ENCODE peak calls at places on chromosomes 1 and 21, in ten cellular contexts. W, C, A, S, U, N, K, Q, D and T are unnamed samples.
A peak's percentile ranks its signal among the peaks of the same experiment; 100 is the strongest.

GRCh38 chr1:27637052-27637451 is 2.1 kb upstream of the FGR start:
- DNase-seq in U (no peak), N (no peak), A (no peak), D (no peak), S (no peak), W (no peak), C (no peak), K (no peak), Q (no peak), T (no peak)

GRCh38 chr1:39478536-39478935 is 12.9 kb upstream of the BMP8A start:
- DNase-seq in D (no peak), C (no peak), S (no peak), K (no peak), Q (no peak), A (no peak), U (no peak), N (no peak), W (no peak), T (no peak)

GRCh38 chr1:234989019-234989418 is 139.6 kb downstream of the TOMM20 start:
- DNase-seq in S (no peak), C (no peak), A (no peak), N (no peak), W (no peak), U (no peak), Q (no peak), D (no peak), K (no peak), T (no peak)

GRCh38 chr21:37207441-37208009 is 59.6 kb downstream of the VPS26C start:
- DNase-seq in D (no peak), N (peak; percentile 72), K (no peak), U (peak; percentile 21), A (no peak), W (peak; percentile 20), S (no peak), Q (no peak), C (no peak), T (no peak)

GRCh38 chr1:224149733-224150132 is 33.3 kb upstream of the DEGS1 start:
- DNase-seq in N (no peak), U (no peak), Q (no peak), D (no peak), K (no peak), A (no peak), W (no peak), C (no peak), S (peak; percentile 66), T (no peak)

GRCh38 chr21:27104749-27105439 is 138.0 kb upstream of the ADAMTS5 start:
- DNase-seq in C (no peak), D (no peak), Q (no peak), U (no peak), W (no peak), S (no peak), N (no peak), A (no peak), K (no peak), T (no peak)

GRCh38 chr1:53086504-53087070 is 24.6 kb downstream of the PODN start:
- DNase-seq in W (no peak), S (no peak), A (no peak), D (no peak), N (no peak), Q (no peak), K (no peak), C (no peak), U (no peak), T (no peak)

GRCh38 chr1:34060901-34061415 is 104.1 kb downstream of the CSMD2 start:
- DNase-seq in W (no peak), K (no peak), N (peak; percentile 17), S (no peak), A (no peak), Q (no peak), D (no peak), C (no peak), U (no peak), T (no peak)

GRCh38 chr21:46079357-46080170 is 18.3 kb upstream of the COL6A2 start:
- DNase-seq in D (no peak), Q (no peak), N (no peak), K (no peak), U (no peak), A (no peak), W (no peak), C (peak; percentile 83), S (peak; percentile 20), T (peak; percentile 93)

DNA sequence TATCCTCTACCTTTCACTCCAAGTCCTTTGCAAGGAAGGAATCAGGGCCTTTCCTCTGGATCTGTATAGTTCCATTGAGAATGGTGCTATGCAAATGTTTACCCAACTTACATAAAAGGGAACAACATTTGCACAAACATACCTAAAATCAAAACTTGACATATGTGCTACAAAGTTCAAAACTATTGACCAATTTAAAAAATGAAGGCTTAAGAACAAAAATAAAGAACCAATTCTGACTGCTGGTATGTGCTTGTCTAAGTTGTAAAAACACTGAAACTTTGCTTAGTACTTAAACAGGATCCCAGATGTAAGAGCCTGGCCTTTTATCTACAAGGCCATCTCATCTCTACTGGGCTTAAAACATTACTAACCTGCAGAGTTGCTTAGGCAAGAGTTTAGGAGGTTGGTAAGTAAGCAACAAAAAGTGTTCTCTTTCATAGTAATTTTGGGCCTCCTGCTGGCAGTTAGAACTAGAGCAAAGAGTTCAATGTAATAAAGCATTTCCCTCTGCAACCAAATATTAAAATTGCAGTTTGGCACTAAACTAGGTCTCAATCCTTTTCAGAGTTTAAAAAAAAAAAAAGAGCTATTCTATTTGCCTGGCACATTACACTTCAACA is 2.0 kb downstream of the SCMH1 start:
- DNase-seq in Q (no peak), N (no peak), S (peak; percentile 38), W (no peak), D (peak; percentile 55), C (no peak), A (no peak), K (no peak), U (peak; percentile 40), T (no peak)
- TF ChIP-seq CTCF in Q (peak; percentile 54), N (no peak), S (peak; percentile 34), W (peak; percentile 13), D (peak; percentile 58), C (no peak), A (peak; percentile 29), K (no peak), U (peak; percentile 11), T (no peak)

DNA sequence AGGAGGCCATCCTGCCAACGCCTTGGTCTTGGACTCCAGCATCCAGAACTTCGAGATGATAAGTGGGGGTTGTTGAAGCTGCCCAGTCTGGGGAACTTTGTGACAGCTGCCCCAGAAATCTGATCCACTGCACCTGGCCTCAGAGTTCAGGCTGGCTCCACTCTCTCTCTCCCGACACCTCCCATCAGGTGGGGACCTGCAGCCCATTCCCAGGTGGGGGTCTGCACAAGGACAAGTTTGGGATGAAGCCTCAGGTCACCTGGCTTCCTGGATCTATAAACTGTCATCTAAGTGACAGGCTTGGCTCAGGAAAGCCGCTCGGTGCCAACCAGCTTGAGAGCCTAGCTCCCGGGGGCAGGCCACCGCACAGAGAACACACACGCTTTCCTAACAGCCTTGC is 42.4 kb upstream of the LBR start:
- DNase-seq in S (peak; percentile 18), U (no peak), W (no peak), N (no peak), Q (no peak), A (no peak), D (no peak), C (peak; percentile 55), K (peak; percentile 36), T (no peak)
- TF ChIP-seq CTCF in S (no peak), U (no peak), W (no peak), N (no peak), Q (no peak), A (no peak), D (no peak), C (no peak), K (no peak), T (no peak)

DNA sequence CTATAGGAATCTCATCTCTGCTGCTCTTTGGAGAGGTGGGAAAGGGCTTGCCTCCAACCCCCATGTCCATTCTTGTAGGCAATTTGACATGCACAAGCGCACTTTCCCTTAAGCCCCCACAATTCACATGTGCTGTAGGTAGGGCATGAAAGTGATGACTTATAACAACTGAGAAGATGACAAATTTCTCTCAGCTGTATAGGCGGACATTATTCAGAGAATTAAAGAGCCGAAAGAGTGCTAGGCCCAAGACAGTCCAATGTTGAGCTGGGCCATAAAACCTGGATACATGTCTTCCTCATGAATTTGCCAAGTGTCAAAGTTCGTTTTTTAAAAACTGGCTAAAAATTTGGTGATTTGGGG is 106.3 kb upstream of the LYPLAL1 start:
- DNase-seq in D (no peak), A (no peak), U (no peak), N (no peak), S (no peak), W (no peak), C (no peak), K (no peak), Q (no peak), T (no peak)
- TF ChIP-seq CTCF in D (no peak), A (no peak), U (no peak), N (no peak), S (no peak), W (no peak), C (peak; percentile 5), K (no peak), Q (no peak), T (no peak)

GRCh38 chr21:41817228-41817627 is 50.4 kb upstream of the RIPK4 start:
- DNase-seq in Q (peak; percentile 48), C (peak; percentile 35), W (peak; percentile 67), N (peak; percentile 65), D (peak; percentile 79), U (peak; percentile 36), S (peak; percentile 70), A (peak; percentile 46), K (no peak), T (peak; percentile 39)
- TF ChIP-seq CTCF in Q (peak; percentile 78), C (peak; percentile 65), W (peak; percentile 72), N (peak; percentile 70), D (peak; percentile 85), U (no peak), S (peak; percentile 91), A (peak; percentile 87), K (no peak), T (no peak)

DNA sequence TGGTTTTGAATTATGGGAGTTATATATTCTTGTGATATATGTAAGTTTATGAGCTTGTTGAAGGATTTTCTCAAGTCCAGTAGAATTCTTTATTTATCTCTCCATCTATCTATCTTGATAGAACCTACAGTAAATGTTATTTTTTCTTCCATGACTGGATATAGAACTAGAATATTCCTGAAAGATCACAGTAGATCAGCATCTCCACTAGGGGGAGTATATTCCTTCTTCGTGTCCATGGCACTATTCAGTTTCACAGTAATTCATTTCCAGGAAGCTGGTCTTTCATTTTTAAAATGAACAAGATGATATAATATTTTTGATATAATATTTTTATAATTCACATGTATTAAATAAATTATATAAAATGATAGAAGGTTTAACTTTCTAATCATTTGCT is 18.8 kb downstream of the TMPRSS15 start:
- DNase-seq in A (no peak), K (no peak), D (peak; percentile 52), S (no peak), W (no peak), Q (no peak), N (no peak), C (no peak), U (no peak), T (no peak)
- TF ChIP-seq CTCF in A (peak; percentile 34), K (peak; percentile 50), D (peak; percentile 79), S (peak; percentile 62), W (peak; percentile 26), Q (peak; percentile 77), N (no peak), C (peak; percentile 32), U (peak; percentile 32), T (no peak)